ENCODE peak calls at places on chromosome 10, in seven cellular contexts. D is chondrocyte; Q is keratinocyte; T is Peyer's patch; U is CD4-positive, alpha-beta T cell; N is NCI-H2081; E is MCF 10A. B is an unnamed sample.

GRCh38 chr10:29635711-29636144 is 957 bp upstream of the SVIL start:
- DNase-seq in U (no peak), D (no peak), T (no peak), N (no peak), E (no peak), Q (no peak), B (no peak)

GRCh38 chr10:103849880-103850571 is 5.3 kb downstream of the SH3PXD2A start:
- DNase-seq in E (peak; percentile 66), D (no peak), U (no peak), N (no peak), Q (no peak), T (no peak), B (no peak)

GRCh38 chr10:31762306-31762705 is 166.3 kb downstream of the ARHGAP12 start:
- DNase-seq in Q (no peak), N (no peak), T (no peak), E (no peak), D (no peak), U (no peak), B (no peak)

GRCh38 chr10:70681731-70682005 is 9.4 kb downstream of the ADAMTS14 start:
- DNase-seq in U (no peak), E (no peak), N (no peak), D (peak; percentile 73), T (no peak), Q (no peak), B (no peak)

GRCh38 chr10:91702586-91703088 is 69.8 kb upstream of the PPP1R3C start:
- DNase-seq in U (no peak), D (no peak), N (no peak), T (no peak), E (no peak), Q (no peak), B (no peak)

GRCh38 chr10:1287493-1288480 is 231.6 kb downstream of the WDR37 start:
- DNase-seq in T (no peak), E (peak; percentile 41), U (no peak), Q (no peak), D (no peak), N (no peak), B (no peak)

GRCh38 chr10:113126506-113127192 is 176.6 kb downstream of the TCF7L2 start:
- DNase-seq in E (peak; percentile 71), U (peak; percentile 5), N (peak; percentile 62), D (no peak), Q (no peak), T (peak; percentile 71), B (peak; percentile 75)

GRCh38 chr10:26540601-26541000 is 102.5 kb downstream of the APBB1IP start:
- DNase-seq in E (no peak), N (peak; percentile 3), D (no peak), Q (no peak), T (no peak), U (no peak), B (no peak)

GRCh38 chr10:47261556-47261955 is 38.4 kb upstream of the GDF10 start:
- DNase-seq in Q (no peak), U (no peak), T (no peak), E (no peak), N (no peak), D (no peak), B (no peak)

GRCh38 chr10:1530871-1531517 is 206.3 kb downstream of the ADARB2 start:
- DNase-seq in Q (no peak), E (no peak), U (no peak), D (no peak), T (peak; percentile 31), N (no peak), B (no peak)

GRCh38 chr10:6145414-6145978 is 56.7 kb downstream of the RBM17 start:
- DNase-seq in T (no peak), Q (no peak), D (no peak), U (no peak), N (peak; percentile 12), E (no peak), B (no peak)

B was measured in stomach.